ENCODE peak calls at places on chromosome 10, in eight cellular contexts. F is mammary epithelial cell; O is colonic mucosa; U is NCI-H345; D is C1 segment of cervical spinal cord; E is bronchial epithelial cell; W is left ventricle myocardium inferior; P is CD8-positive, alpha-beta memory T cell. H is an unnamed sample.

GRCh38 chr10:108862691-108863350 is 1060.5 kb downstream of the XPNPEP1 start:
- DNase-seq in F (no peak), O (no peak), U (no peak), D (no peak), E (no peak), W (no peak), P (no peak), H (no peak)

GRCh38 chr10:86207226-86207625 is 159.4 kb downstream of the GRID1 start:
- DNase-seq in F (no peak), O (no peak), U (no peak), D (no peak), E (no peak), W (no peak), P (no peak), H (no peak)

GRCh38 chr10:96850825-96851224 is 18.7 kb downstream of the LCOR start:
- DNase-seq in F (peak), O (no peak), U (no peak), D (peak), E (peak), W (no peak), P (no peak), H (no peak)

GRCh38 chr10:18594574-18595156 is 56.7 kb downstream of the NSUN6 start:
- DNase-seq in F (no peak), O (no peak), U (no peak), D (no peak), E (no peak), W (no peak), P (no peak), H (peak)

GRCh38 chr10:26805567-26806245 is 55.1 kb downstream of the ABI1 start:
- DNase-seq in F (peak), O (no peak), U (no peak), D (peak), E (peak), W (no peak), P (no peak), H (no peak)

GRCh38 chr10:93695720-93696119 is 6.7 kb downstream of the FRA10AC1 start:
- DNase-seq in F (no peak), O (no peak), U (no peak), D (no peak), E (no peak), W (no peak), P (no peak), H (peak)

GRCh38 chr10:114245128-114245791 is 6.2 kb downstream of the VWA2 start:
- DNase-seq in F (peak), O (peak), U (no peak), D (no peak), E (peak), W (no peak), P (no peak), H (peak)

GRCh38 chr10:2949948-2950354 is 117.4 kb upstream of the PFKP start:
- DNase-seq in F (peak), O (no peak), U (no peak), D (no peak), E (peak), W (no peak), P (no peak), H (no peak)

GRCh38 chr10:46526682-46527038 is 29.8 kb downstream of the GPRIN2 start:
- DNase-seq in F (peak), O (no peak), U (no peak), D (no peak), E (peak), W (peak), P (no peak), H (no peak)

GRCh38 chr10:49327036-49327813 is 28.3 kb downstream of the C10orf71 start:
- DNase-seq in F (no peak), O (no peak), U (no peak), D (no peak), E (no peak), W (no peak), P (no peak), H (no peak)

GRCh38 chr10:73717564-73717963 is 19.7 kb upstream of the AGAP5 start:
- DNase-seq in F (no peak), O (no peak), U (no peak), D (no peak), E (no peak), W (no peak), P (no peak), H (no peak)

GRCh38 chr10:5958077-5958476 is 19.3 kb downstream of the IL15RA start:
- DNase-seq in F (no peak), O (no peak), U (no peak), D (no peak), E (no peak), W (no peak), P (no peak), H (no peak)

GRCh38 chr10:103428989-103429643 is 23.1 kb downstream of the CALHM2 start:
- DNase-seq in F (no peak), O (no peak), U (no peak), D (no peak), E (no peak), W (no peak), P (no peak), H (no peak)

GRCh38 chr10:78316451-78316931 is 282.8 kb downstream of the RPS24 start:
- DNase-seq in F (no peak), O (peak), U (no peak), D (peak), E (no peak), W (no peak), P (no peak), H (no peak)

GRCh38 chr10:13453896-13454295 is 74.9 kb downstream of the BEND7 start:
- DNase-seq in F (no peak), O (no peak), U (no peak), D (no peak), E (peak), W (no peak), P (no peak), H (no peak)

GRCh38 chr10:90470971-90471370 is 386.9 kb downstream of the HTR7 start:
- DNase-seq in F (no peak), O (no peak), U (no peak), D (no peak), E (no peak), W (no peak), P (no peak), H (no peak)

GRCh38 chr10:34530778-34531177 is 284.3 kb downstream of the PARD3 start:
- DNase-seq in F (no peak), O (no peak), U (no peak), D (no peak), E (no peak), W (no peak), P (no peak), H (peak)

GRCh38 chr10:97163646-97164535 is 21.9 kb downstream of the SLIT1 start:
- DNase-seq in F (no peak), O (no peak), U (no peak), D (no peak), E (no peak), W (no peak), P (no peak), H (no peak)

GRCh38 chr10:95814011-95814727 is 58.2 kb downstream of the ENTPD1 start:
- DNase-seq in F (peak), O (peak), U (no peak), D (no peak), E (peak), W (no peak), P (no peak), H (no peak)

GRCh38 chr10:102630663-102631062 is 13.6 kb upstream of the TRIM8 start:
- DNase-seq in F (no peak), O (no peak), U (no peak), D (no peak), E (no peak), W (no peak), P (no peak), H (no peak)

GRCh38 chr10:5168897-5169296 is 16.1 kb downstream of the AKR1C8 start:
- DNase-seq in F (no peak), O (no peak), U (no peak), D (no peak), E (no peak), W (no peak), P (no peak), H (peak)

GRCh38 chr10:78541528-78542470 is 508.1 kb downstream of the RPS24 start:
- DNase-seq in F (no peak), O (peak), U (no peak), D (no peak), E (no peak), W (no peak), P (no peak), H (peak)

GRCh38 chr10:70513848-70514309 is 35.3 kb downstream of the PALD1 start:
- DNase-seq in F (peak), O (no peak), U (no peak), D (no peak), E (no peak), W (no peak), P (no peak), H (no peak)

GRCh38 chr10:124551097-124551496 is 89.5 kb downstream of the LHPP start:
- DNase-seq in F (no peak), O (no peak), U (no peak), D (no peak), E (no peak), W (no peak), P (no peak), H (no peak)

GRCh38 chr10:11655839-11656238 is 44.4 kb upstream of the USP6NL start:
- DNase-seq in F (peak), O (no peak), U (no peak), D (no peak), E (no peak), W (no peak), P (no peak), H (no peak)

GRCh38 chr10:129779126-129779525 is 184.9 kb downstream of the EBF3 start:
- DNase-seq in F (no peak), O (no peak), U (no peak), D (no peak), E (no peak), W (no peak), P (no peak), H (no peak)

GRCh38 chr10:84256510-84257342 is 11.9 kb downstream of the RGR start:
- DNase-seq in F (peak), O (peak), U (no peak), D (no peak), E (peak), W (peak), P (no peak), H (peak)